ENCODE peak calls at places on chromosome 15, in seven cellular contexts. D is mesendoderm, B is H1, E is mesenchymal stem cell, T is IMR-90, G is H9, A is trophoblast cell. H is an unnamed sample. For H3K79me1, the result is how much of the 10 kb centered on the place peaks cover.

GRCh38 chr15:70539409-70539808 is 223.9 kb downstream of the UACA start:
- DNase-seq in B (no peak), T (no peak), A (no peak), E (no peak), D (no peak), G (no peak), H (no peak)

GRCh38 chr15:80174017-80174746 is 21.4 kb downstream of the FAH start:
- DNase-seq in B (no peak), T (peak), D (no peak), G (no peak), A (peak), E (peak), H (no peak)

GRCh38 chr15:63056843-63057242 is 14.3 kb downstream of the TPM1 start:
- DNase-seq in T (peak), B (no peak), D (no peak), E (peak), G (no peak), A (no peak), H (no peak)

GRCh38 chr15:89735773-89736172 is 15.3 kb downstream of the MESP1 start:
- DNase-seq in T (no peak), G (no peak), D (peak), B (no peak), E (no peak), A (no peak), H (no peak)

GRCh38 chr15:43854801-43855200 is 28.0 kb downstream of the WDR76 start:
- DNase-seq in A (no peak), T (peak), D (no peak), E (peak), B (no peak), G (no peak), H (no peak)

GRCh38 chr15:63197626-63198025 is 8.2 kb downstream of the RAB8B start:
- DNase-seq in E (no peak), G (no peak), D (no peak), A (no peak), T (no peak), B (no peak), H (no peak)

GRCh38 chr15:40392986-40393948 is 10.7 kb downstream of the KNSTRN start:
- DNase-seq in E (peak), D (no peak), T (peak), G (no peak), B (no peak), A (no peak), H (no peak)

GRCh38 chr15:52789601-52790165 is 453 bp downstream of the ONECUT1 start:
- DNase-seq in G (no peak), A (no peak), D (peak), B (peak), T (peak), E (peak), H (peak)

GRCh38 chr15:27967541-27967940 is 131.6 kb downstream of the OCA2 start:
- DNase-seq in A (no peak), E (no peak), B (peak), T (no peak), D (no peak), G (no peak), H (no peak)

GRCh38 chr15:39582286-39582976 is 1.6 kb downstream of the THBS1 start:
- DNase-seq in E (peak), G (no peak), D (no peak), B (no peak), T (peak), A (no peak), H (no peak)

GRCh38 chr15:22979069-22979698 is 984 bp downstream of the CYFIP1 start:
- DNase-seq in T (peak), D (peak), G (peak), B (peak), E (peak), A (peak), H (peak)

GRCh38 chr15:99029358-99029871 is 21.8 kb upstream of the PGPEP1L start:
- DNase-seq in G (no peak), A (peak), B (no peak), E (no peak), T (no peak), D (no peak), H (no peak)

GRCh38 chr15:69117431-69117841 is 43.0 kb upstream of the GLCE start:
- DNase-seq in T (no peak), D (peak), G (peak), A (no peak), E (no peak), B (peak), H (peak)

GRCh38 chr15:64045774-64046346 is 425 bp downstream of the DAPK2 start:
- DNase-seq in T (no peak), G (peak), E (no peak), D (no peak), A (no peak), B (peak), H (peak)

GRCh38 chr15:44545934-44546802 is 9.2 kb downstream of the EIF3J start:
- DNase-seq in E (peak), D (peak), A (peak), B (no peak), T (peak), G (no peak), H (no peak)

GRCh38 chr15:64634020-64634419 is 141.4 kb downstream of the RBPMS2 start:
- DNase-seq in G (no peak), B (no peak), E (peak), D (peak), A (no peak), T (no peak), H (peak)

GRCh38 chr15:86021281-86022264 is 58.1 kb upstream of the AGBL1 start:
- DNase-seq in B (no peak), D (no peak), A (no peak), E (peak), G (no peak), T (no peak), H (no peak)

GRCh38 chr15:70098461-70099166 is 897 bp upstream of the TLE3 start:
- DNase-seq in A (peak), G (peak), B (peak), T (no peak), E (peak), D (peak), H (peak)

GRCh38 chr15:48313216-48313615 is 18.0 kb upstream of the DUT start:
- DNase-seq in T (no peak), B (no peak), E (no peak), A (no peak), G (no peak), D (no peak), H (no peak)
- H3K79me1 ChIP-seq in T (under half), B (under half), E (under half), A (under half), G (under half), D (under half), H (under half)

GRCh38 chr15:57680021-57680420 is 26.5 kb upstream of the POLR2M start:
- DNase-seq in A (no peak), G (no peak), D (no peak), E (peak), T (peak), B (no peak), H (no peak)
- H3K79me1 ChIP-seq in A (under half), G (under half), D (under half), E (under half), T (under half), B (under half), H (under half)

DNA sequence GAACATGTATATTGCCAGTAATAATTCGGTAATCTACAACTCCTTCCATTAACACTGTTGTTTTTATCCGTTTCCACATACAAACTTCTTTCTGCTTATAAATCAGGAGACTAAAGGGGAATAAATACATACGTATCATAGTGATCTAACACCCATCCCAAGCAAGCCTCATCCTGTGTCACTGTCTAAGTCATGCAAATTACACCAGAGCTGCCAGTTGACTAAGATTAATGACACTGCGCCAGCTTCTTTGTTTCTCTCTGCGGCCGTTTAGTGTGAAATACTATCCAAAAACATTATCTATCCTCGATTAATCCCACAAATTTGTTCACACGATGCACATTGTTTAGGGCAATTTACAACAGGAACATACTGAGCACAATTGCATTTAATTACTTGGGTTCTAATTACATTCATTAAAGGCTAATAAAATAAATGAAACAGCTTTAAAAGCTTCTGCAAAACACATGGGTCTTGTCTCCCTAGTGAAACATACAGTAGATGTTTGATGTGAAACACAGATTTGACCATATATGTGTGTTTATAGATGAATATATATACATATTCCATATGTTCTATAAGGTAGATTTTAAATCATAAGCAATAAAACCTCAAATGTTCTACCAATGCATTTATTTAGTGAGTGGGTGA is 51.8 kb upstream of the CDIN1 start:
- DNase-seq in G (no peak), D (no peak), A (no peak), E (no peak), B (no peak), T (no peak), H (no peak)
- H3K79me1 ChIP-seq in G (under half), D (under half), A (under half), E (under half), B (under half), T (under half), H (under half)

DNA sequence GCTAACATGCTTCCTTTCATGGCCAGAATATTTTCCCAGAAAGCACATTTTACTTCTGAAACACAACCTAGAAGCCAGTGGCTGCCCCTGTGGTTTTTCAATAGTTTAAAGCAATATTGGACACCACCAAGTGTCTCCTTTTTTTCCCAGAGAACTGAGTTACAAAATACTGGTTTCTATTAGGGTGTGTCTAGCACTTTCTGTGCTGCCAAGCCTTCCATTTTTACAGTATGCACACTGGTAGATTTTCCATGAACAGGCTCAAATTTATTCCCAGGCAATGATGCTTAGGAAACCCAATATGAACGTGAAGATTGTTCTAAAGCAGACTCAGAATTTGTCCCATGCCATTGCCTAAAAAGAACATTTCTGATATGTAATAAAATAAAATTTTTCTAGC is 7.2 kb downstream of the TNFAIP8L3 start:
- DNase-seq in T (no peak), A (no peak), G (no peak), D (no peak), E (no peak), B (no peak), H (no peak)
- H3K79me1 ChIP-seq in T (under half), A (under half), G (under half), D (under half), E (under half), B (under half), H (under half)

GRCh38 chr15:81481326-81481725 is 107.3 kb upstream of the TMC3 start:
- DNase-seq in T (no peak), D (no peak), G (no peak), A (no peak), E (no peak), B (no peak), H (no peak)

GRCh38 chr15:81483496-81483895 is 109.5 kb upstream of the TMC3 start:
- DNase-seq in T (no peak), B (no peak), D (no peak), G (no peak), A (no peak), E (no peak), H (no peak)

GRCh38 chr15:81480645-81481053 is 106.6 kb upstream of the TMC3 start:
- DNase-seq in D (peak), T (peak), A (peak), E (peak), G (peak), B (peak), H (peak)

GRCh38 chr15:81485806-81486205 is 111.8 kb upstream of the TMC3 start:
- DNase-seq in D (no peak), E (no peak), A (no peak), G (no peak), B (no peak), T (no peak), H (no peak)

DNA sequence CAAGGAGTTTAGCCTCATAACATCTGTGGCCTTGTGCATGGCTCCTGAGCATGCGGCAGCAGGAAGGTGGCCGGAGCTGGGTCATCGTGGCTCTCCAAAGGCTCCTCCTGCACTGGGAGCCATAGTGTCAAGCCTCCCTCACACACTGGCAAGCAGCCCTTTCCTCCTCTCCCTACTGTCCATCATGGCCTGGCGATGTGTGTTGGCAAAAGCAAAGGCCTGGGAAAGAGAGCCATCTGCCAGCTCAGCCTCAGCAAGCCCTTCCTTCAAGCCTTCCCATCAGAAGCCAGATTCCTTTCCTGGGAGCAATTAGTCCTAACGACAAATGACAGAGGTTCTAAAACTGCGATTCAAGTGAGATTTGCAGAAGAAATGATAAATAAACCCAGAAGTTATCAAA is 110.1 kb upstream of the TMC3 start:
- DNase-seq in D (no peak), T (no peak), E (no peak), G (no peak), B (no peak), A (no peak), H (no peak)
- H3K79me1 ChIP-seq in D (under half), T (under half), E (under half), G (under half), B (under half), A (under half), H (under half)

DNA sequence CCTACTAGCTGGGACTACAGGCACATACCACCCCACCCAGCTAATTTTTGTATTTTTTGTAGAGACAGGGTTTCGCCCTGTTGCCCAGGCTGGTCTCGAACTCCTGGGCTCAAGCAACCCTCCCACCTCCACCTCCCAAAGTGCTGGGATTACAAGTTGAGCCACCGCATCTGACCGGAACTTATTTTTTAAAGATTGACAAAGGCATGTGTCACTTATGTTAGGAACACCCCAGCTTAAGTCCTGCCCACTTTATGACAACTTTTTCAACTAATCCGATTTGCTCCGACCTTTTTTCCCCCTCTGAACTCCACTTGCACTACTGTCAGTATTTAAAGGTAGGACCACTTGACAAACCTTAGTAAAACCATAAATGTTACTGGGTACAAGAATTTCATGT is 211.6 kb upstream of the NR2E3 start:
- DNase-seq in E (no peak), D (no peak), G (no peak), A (no peak), B (no peak), T (no peak), H (no peak)
- H3K79me1 ChIP-seq in E (under half), D (under half), G (under half), A (under half), B (under half), T (under half), H (under half)

GRCh38 chr15:88456733-88457132 is 10.5 kb downstream of the MRPL46 start:
- DNase-seq in D (no peak), T (no peak), E (no peak), B (no peak), A (no peak), G (no peak), H (no peak)
- H3K79me1 ChIP-seq in D (under half), T (under half), E (under half), B (under half), A (under half), G (under half), H (under half)

GRCh38 chr15:41904487-41905359 is 10.9 kb upstream of the SPTBN5 start:
- DNase-seq in B (peak), T (peak), G (peak), E (peak), A (peak), D (peak), H (peak)

GRCh38 chr15:41903782-41904181 is 9.9 kb upstream of the SPTBN5 start:
- DNase-seq in A (no peak), E (no peak), G (no peak), B (no peak), D (peak), T (no peak), H (no peak)

GRCh38 chr15:41899854-41900442 is 6.1 kb upstream of the SPTBN5 start:
- DNase-seq in A (no peak), T (no peak), G (no peak), E (no peak), D (no peak), B (no peak), H (no peak)

GRCh38 chr15:41897327-41897726 is 3.5 kb upstream of the SPTBN5 start:
- DNase-seq in A (no peak), G (no peak), B (no peak), D (no peak), E (no peak), T (no peak), H (no peak)

DNA sequence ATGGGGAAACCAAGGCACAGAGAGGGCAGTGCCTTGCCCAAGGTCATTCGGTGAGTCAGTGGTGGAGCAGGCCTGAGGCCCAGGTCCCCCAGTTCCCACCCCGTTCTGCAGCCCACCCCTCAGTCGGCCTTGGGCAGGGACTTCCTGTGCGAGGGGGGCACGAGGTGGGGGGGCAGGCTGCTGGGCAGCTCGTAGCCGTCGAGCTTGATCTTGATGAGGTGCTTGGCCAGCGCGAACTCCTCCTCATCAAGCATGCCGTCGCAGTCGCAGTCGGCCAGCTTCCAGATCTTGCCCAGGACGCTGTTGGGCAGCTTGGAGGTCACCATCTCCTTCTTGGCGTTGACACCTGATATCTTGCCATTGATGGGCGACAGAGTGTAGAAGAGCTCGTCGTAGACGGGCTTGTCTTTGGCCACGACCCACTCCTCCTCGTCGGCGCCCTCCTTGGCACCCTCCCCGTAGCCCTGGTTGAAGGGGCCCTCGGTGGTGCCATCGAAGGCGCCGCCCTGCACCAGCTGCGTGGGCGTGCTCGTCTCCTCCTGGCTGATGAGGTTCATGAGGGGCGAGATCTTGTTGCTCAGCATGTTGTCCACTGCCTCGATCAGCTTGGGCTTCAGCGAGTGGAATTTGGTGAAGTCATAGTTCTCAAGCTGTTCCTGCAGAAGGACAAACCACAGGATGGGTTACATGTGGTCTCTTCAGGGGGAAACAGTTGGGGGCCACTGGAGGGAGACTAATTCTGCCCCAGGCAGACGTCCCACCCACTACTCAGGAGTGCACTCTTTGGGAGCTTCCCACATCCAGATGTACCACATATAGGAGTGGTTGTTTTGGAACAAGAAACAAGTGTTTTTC is 6.9 kb upstream of the SPTBN5 start:
- DNase-seq in E (no peak), G (no peak), A (no peak), T (no peak), D (no peak), B (no peak), H (no peak)
- H3K79me1 ChIP-seq in E (under half), G (under half), A (under half), T (under half), D (under half), B (under half), H (under half)

GRCh38 chr15:94792166-94792565 is 560.8 kb downstream of the MCTP2 start:
- DNase-seq in B (no peak), G (no peak), E (peak), T (peak), D (peak), A (peak), H (no peak)
- H3K79me1 ChIP-seq in B (under half), G (under half), E (under half), T (under half), D (under half), A (under half), H (under half)

GRCh38 chr15:59221479-59221878 is 14.8 kb downstream of the LDHAL6B start:
- DNase-seq in D (no peak), T (no peak), G (no peak), E (no peak), B (no peak), A (no peak), H (no peak)
- H3K79me1 ChIP-seq in D (under half), T (under half), G (under half), E (under half), B (under half), A (under half), H (under half)

H was measured in neuronal stem cell.